ENCODE peak calls at places on chromosomes 5 and 9, in four cellular contexts. G is iris pigment epithelial cell, S is globus pallidus, J is dermis blood vessel endothelial cell. X is an unnamed sample.

GRCh38 chr9:89466451-89467277 is 31.2 kb downstream of the SEMA4D start:
- DNase-seq in G (no peak), S (no peak), J (no peak), X (no peak)

GRCh38 chr9:137455361-137455991 is 3.7 kb downstream of the NSMF start:
- DNase-seq in G (no peak), S (no peak), J (no peak), X (no peak)

GRCh38 chr5:172466062-172466461 is 11.7 kb upstream of the SH3PXD2B start:
- DNase-seq in G (no peak), S (no peak), J (no peak), X (no peak)

GRCh38 chr9:438066-438465 is 223.4 kb downstream of the DOCK8 start:
- DNase-seq in G (peak), S (no peak), J (no peak), X (no peak)

GRCh38 chr5:1507016-1507375 is 16.8 kb downstream of the LPCAT1 start:
- DNase-seq in G (no peak), S (no peak), J (no peak), X (peak)

GRCh38 chr9:124286292-124286931 is 28.7 kb downstream of the NEK6 start:
- DNase-seq in G (peak), S (no peak), J (peak), X (no peak)

GRCh38 chr9:124341455-124342170 is 73.6 kb downstream of the PSMB7 start:
- DNase-seq in G (no peak), S (no peak), J (no peak), X (no peak)

GRCh38 chr5:161548472-161549094 is 2.1 kb upstream of the GABRB2 start:
- DNase-seq in G (no peak), S (no peak), J (no peak), X (no peak)

GRCh38 chr5:152255411-152255810 is 149.7 kb downstream of the NMUR2 start:
- DNase-seq in G (no peak), S (no peak), J (no peak), X (peak)

GRCh38 chr5:171867786-171868185 is 82.2 kb downstream of the SMIM23 start:
- DNase-seq in G (peak), S (no peak), J (peak), X (no peak)

GRCh38 chr9:18260527-18260926 is 213.4 kb upstream of the ADAMTSL1 start:
- DNase-seq in G (no peak), S (no peak), J (no peak), X (no peak)

GRCh38 chr5:8320244-8320643 is 451.3 kb downstream of the MTRR start:
- DNase-seq in G (no peak), S (no peak), J (no peak), X (no peak)

GRCh38 chr9:129309041-129309430 is 131.0 kb upstream of the IER5L start:
- DNase-seq in G (no peak), S (no peak), J (no peak), X (no peak)

GRCh38 chr5:69492391-69493234 is at the start of gene OCLN:
- DNase-seq in G (no peak), S (no peak), J (peak), X (peak)

GRCh38 chr5:57524661-57525060 is 42.0 kb upstream of the ACTBL2 start:
- DNase-seq in G (no peak), S (no peak), J (no peak), X (no peak)

GRCh38 chr9:35664531-35665470 is at the start of gene ARHGEF39:
- DNase-seq in G (peak), S (peak), J (peak), X (peak)

GRCh38 chr5:154714271-154714986 is 40.7 kb upstream of the LARP1 start:
- DNase-seq in G (peak), S (no peak), J (peak), X (no peak)

GRCh38 chr9:114069476-114070187 is 8.5 kb downstream of the AMBP start:
- DNase-seq in G (no peak), S (no peak), J (no peak), X (no peak)

GRCh38 chr5:400282-401215 is 42.4 kb upstream of the EXOC3 start:
- DNase-seq in G (no peak), S (no peak), J (peak), X (no peak)

GRCh38 chr5:80592761-80593160 is 22.7 kb upstream of the ANKRD34B start:
- DNase-seq in G (no peak), S (no peak), J (peak), X (no peak)

GRCh38 chr9:76996700-76997099 is 22.8 kb upstream of the FOXB2 start:
- DNase-seq in G (peak), S (peak), J (peak), X (peak)

GRCh38 chr5:160361624-160362023 is 8.8 kb downstream of the C1QTNF2 start:
- DNase-seq in G (no peak), S (no peak), J (no peak), X (no peak)

GRCh38 chr9:6552033-6552737 is 93.3 kb downstream of the GLDC start:
- DNase-seq in G (peak), S (no peak), J (peak), X (no peak)

GRCh38 chr9:121610638-121610953 is 40.8 kb upstream of the DAB2IP start:
- DNase-seq in G (no peak), S (no peak), J (no peak), X (no peak)

GRCh38 chr9:127905788-127906191 is 6.4 kb upstream of the ST6GALNAC6 start:
- DNase-seq in G (no peak), S (peak), J (no peak), X (no peak)

GRCh38 chr9:137416006-137416562 is 6.9 kb downstream of the EXD3 start:
- DNase-seq in G (no peak), S (no peak), J (no peak), X (no peak)

GRCh38 chr5:1974501-1975405 is 92.0 kb upstream of the IRX4 start:
- DNase-seq in G (no peak), S (no peak), J (no peak), X (no peak)

GRCh38 chr5:133705331-133705730 is 93.0 kb upstream of the FSTL4 start:
- DNase-seq in G (no peak), S (no peak), J (no peak), X (no peak)

GRCh38 chr5:179914032-179914755 is 6.5 kb upstream of the TBC1D9B start:
- DNase-seq in G (peak), S (no peak), J (no peak), X (no peak)

GRCh38 chr9:93267091-93267541 is 83.2 kb downstream of the WNK2 start:
- DNase-seq in G (no peak), S (no peak), J (no peak), X (no peak)

GRCh38 chr9:97518909-97519307 is 17.4 kb downstream of the TMOD1 start:
- DNase-seq in G (peak), S (no peak), J (peak), X (peak)

GRCh38 chr5:113871972-113872371 is 358.5 kb downstream of the YTHDC2 start:
- DNase-seq in G (no peak), S (no peak), J (no peak), X (no peak)

GRCh38 chr9:37986771-37987258 is 82.2 kb downstream of the SHB start:
- DNase-seq in G (no peak), S (no peak), J (no peak), X (no peak)

GRCh38 chr5:150489358-150490295 is 18.3 kb upstream of the NDST1 start:
- DNase-seq in G (peak), S (peak), J (no peak), X (no peak)

GRCh38 chr9:82332018-82332773 is 343.6 kb downstream of the SPATA31D1 start:
- DNase-seq in G (peak), S (no peak), J (no peak), X (no peak)